ENCODE peak calls at places on chromosome X, in seven cellular contexts. M is posterior vena cava, V is fibroblast of the aortic adventitia, H is NCI-H187 treated with DMSO at 0.1 percent for 48 hours, T is mucosa of descending colon, W is PC-3, K is neural crest cell. F is an unnamed sample.

GRCh38 chrX:74467656-74468055 is 46.4 kb downstream of the SLC16A2 start:
- DNase-seq in V (peak), M (no peak), K (no peak), W (no peak), H (no peak), T (no peak), F (no peak)

GRCh38 chrX:48957477-48957826 is at the start of gene OTUD5:
- DNase-seq in K (no peak), T (no peak), M (peak), H (no peak), W (no peak), V (no peak), F (peak)

GRCh38 chrX:48578661-48579128 is 4.4 kb downstream of the RBM3 start:
- DNase-seq in V (peak), H (no peak), K (no peak), W (no peak), T (no peak), M (no peak), F (no peak)

GRCh38 chrX:41457618-41458192 is 10.6 kb downstream of the NYX start:
- DNase-seq in M (no peak), W (peak), T (no peak), H (no peak), K (no peak), V (no peak), F (no peak)

GRCh38 chrX:39772057-39772832 is 325.5 kb downstream of the BCOR start:
- DNase-seq in H (no peak), W (peak), T (no peak), M (no peak), V (no peak), K (peak), F (no peak)

GRCh38 chrX:84188320-84188834 is 378 bp upstream of the RPS6KA6 start:
- DNase-seq in H (no peak), V (peak), W (peak), K (peak), T (peak), M (no peak), F (peak)

GRCh38 chrX:21974011-21974385 is 33.5 kb downstream of the SMS start:
- DNase-seq in W (peak), M (no peak), T (peak), K (no peak), H (no peak), V (no peak), F (peak)

GRCh38 chrX:102833136-102833535 is 103.9 kb upstream of the RAB40AL start:
- DNase-seq in M (no peak), W (peak), K (no peak), T (no peak), H (no peak), V (peak), F (no peak)

GRCh38 chrX:154546354-154547244 is at the start of gene G6PD:
- DNase-seq in T (peak), V (peak), W (peak), M (no peak), H (no peak), K (peak), F (no peak)

GRCh38 chrX:16874458-16875095 is 4.4 kb upstream of the RBBP7 start:
- DNase-seq in M (no peak), W (no peak), H (no peak), T (no peak), K (no peak), V (no peak), F (no peak)

GRCh38 chrX:56802921-56803848 is 74.1 kb downstream of the NBDY start:
- DNase-seq in W (peak), T (peak), H (no peak), V (peak), M (peak), K (peak), F (no peak)

F was measured in DMS79.